ENCODE peak calls at places on chromosome 14, in nine cellular contexts. One of them, this sample, is unnamed.

GRCh38 chr14:75884198-75884611 is 97.6 kb downstream of the TGFB3 start:
- DNase-seq in GM04504: peak
- DNase-seq in body of pancreas: no peak
- DNase-seq in activated CD4-positive, alpha-beta T cell treated with anti-CD3 and anti-CD28 coated beads for 4 hours: no peak
- DNase-seq in CD4-positive, alpha-beta T cell: no peak
- DNase-seq in osteocyte: peak
- DNase-seq in activated naive CD8-positive, alpha-beta T cell treated with anti-CD3 and anti-CD28 coated beads, Interleukin-2, amount 50 U/mL, for 24 hours: no peak
- DNase-seq in T follicular helper cell: no peak
- DNase-seq in activated B cell treated with CpG ODN at 0.5 μM for 24 hours: no peak
- DNase-seq in this sample: no peak

GRCh38 chr14:95519699-95520098 is 3.2 kb upstream of the SYNE3 start:
- DNase-seq in GM04504: peak
- DNase-seq in body of pancreas: peak
- DNase-seq in activated CD4-positive, alpha-beta T cell treated with anti-CD3 and anti-CD28 coated beads for 4 hours: peak
- DNase-seq in CD4-positive, alpha-beta T cell: peak
- DNase-seq in osteocyte: no peak
- DNase-seq in activated naive CD8-positive, alpha-beta T cell treated with anti-CD3 and anti-CD28 coated beads, Interleukin-2, amount 50 U/mL, for 24 hours: peak
- DNase-seq in T follicular helper cell: peak
- DNase-seq in activated B cell treated with CpG ODN at 0.5 μM for 24 hours: no peak
- DNase-seq in this sample: no peak

GRCh38 chr14:73726025-73726961 is 12.1 kb upstream of the PNMA1 start:
- DNase-seq in GM04504: no peak
- DNase-seq in body of pancreas: no peak
- DNase-seq in activated CD4-positive, alpha-beta T cell treated with anti-CD3 and anti-CD28 coated beads for 4 hours: no peak
- DNase-seq in CD4-positive, alpha-beta T cell: no peak
- DNase-seq in osteocyte: peak
- DNase-seq in activated naive CD8-positive, alpha-beta T cell treated with anti-CD3 and anti-CD28 coated beads, Interleukin-2, amount 50 U/mL, for 24 hours: no peak
- DNase-seq in T follicular helper cell: no peak
- DNase-seq in activated B cell treated with CpG ODN at 0.5 μM for 24 hours: no peak
- DNase-seq in this sample: peak

GRCh38 chr14:75928587-75929230 is 53.1 kb downstream of the TGFB3 start:
- DNase-seq in GM04504: no peak
- DNase-seq in body of pancreas: no peak
- DNase-seq in activated CD4-positive, alpha-beta T cell treated with anti-CD3 and anti-CD28 coated beads for 4 hours: no peak
- DNase-seq in CD4-positive, alpha-beta T cell: no peak
- DNase-seq in osteocyte: no peak
- DNase-seq in activated naive CD8-positive, alpha-beta T cell treated with anti-CD3 and anti-CD28 coated beads, Interleukin-2, amount 50 U/mL, for 24 hours: no peak
- DNase-seq in T follicular helper cell: no peak
- DNase-seq in activated B cell treated with CpG ODN at 0.5 μM for 24 hours: no peak
- DNase-seq in this sample: no peak

GRCh38 chr14:68470361-68470760 is 322.5 kb downstream of the ZFP36L1 start:
- DNase-seq in GM04504: no peak
- DNase-seq in body of pancreas: no peak
- DNase-seq in activated CD4-positive, alpha-beta T cell treated with anti-CD3 and anti-CD28 coated beads for 4 hours: no peak
- DNase-seq in CD4-positive, alpha-beta T cell: no peak
- DNase-seq in osteocyte: no peak
- DNase-seq in activated naive CD8-positive, alpha-beta T cell treated with anti-CD3 and anti-CD28 coated beads, Interleukin-2, amount 50 U/mL, for 24 hours: no peak
- DNase-seq in T follicular helper cell: no peak
- DNase-seq in activated B cell treated with CpG ODN at 0.5 μM for 24 hours: no peak
- DNase-seq in this sample: no peak

GRCh38 chr14:23056257-23056955 is 914 bp downstream of the CDH24 start:
- DNase-seq in GM04504: no peak
- DNase-seq in body of pancreas: peak
- DNase-seq in activated CD4-positive, alpha-beta T cell treated with anti-CD3 and anti-CD28 coated beads for 4 hours: peak
- DNase-seq in CD4-positive, alpha-beta T cell: peak
- DNase-seq in osteocyte: no peak
- DNase-seq in activated naive CD8-positive, alpha-beta T cell treated with anti-CD3 and anti-CD28 coated beads, Interleukin-2, amount 50 U/mL, for 24 hours: peak
- DNase-seq in T follicular helper cell: peak
- DNase-seq in activated B cell treated with CpG ODN at 0.5 μM for 24 hours: peak
- DNase-seq in this sample: peak

GRCh38 chr14:72715215-72715909 is 178.5 kb downstream of the DPF3 start:
- DNase-seq in GM04504: no peak
- DNase-seq in body of pancreas: no peak
- DNase-seq in activated CD4-positive, alpha-beta T cell treated with anti-CD3 and anti-CD28 coated beads for 4 hours: no peak
- DNase-seq in CD4-positive, alpha-beta T cell: no peak
- DNase-seq in osteocyte: no peak
- DNase-seq in activated naive CD8-positive, alpha-beta T cell treated with anti-CD3 and anti-CD28 coated beads, Interleukin-2, amount 50 U/mL, for 24 hours: peak
- DNase-seq in T follicular helper cell: no peak
- DNase-seq in activated B cell treated with CpG ODN at 0.5 μM for 24 hours: no peak
- DNase-seq in this sample: no peak

GRCh38 chr14:90538095-90538494 is 141.3 kb downstream of the CALM1 start:
- DNase-seq in GM04504: no peak
- DNase-seq in body of pancreas: no peak
- DNase-seq in activated CD4-positive, alpha-beta T cell treated with anti-CD3 and anti-CD28 coated beads for 4 hours: no peak
- DNase-seq in CD4-positive, alpha-beta T cell: no peak
- DNase-seq in osteocyte: no peak
- DNase-seq in activated naive CD8-positive, alpha-beta T cell treated with anti-CD3 and anti-CD28 coated beads, Interleukin-2, amount 50 U/mL, for 24 hours: no peak
- DNase-seq in T follicular helper cell: no peak
- DNase-seq in activated B cell treated with CpG ODN at 0.5 μM for 24 hours: no peak
- DNase-seq in this sample: no peak

GRCh38 chr14:61563162-61563511 is 132.2 kb upstream of the HIF1A start:
- DNase-seq in GM04504: no peak
- DNase-seq in body of pancreas: peak
- DNase-seq in activated CD4-positive, alpha-beta T cell treated with anti-CD3 and anti-CD28 coated beads for 4 hours: no peak
- DNase-seq in CD4-positive, alpha-beta T cell: no peak
- DNase-seq in osteocyte: no peak
- DNase-seq in activated naive CD8-positive, alpha-beta T cell treated with anti-CD3 and anti-CD28 coated beads, Interleukin-2, amount 50 U/mL, for 24 hours: no peak
- DNase-seq in T follicular helper cell: no peak
- DNase-seq in activated B cell treated with CpG ODN at 0.5 μM for 24 hours: no peak
- DNase-seq in this sample: no peak

GRCh38 chr14:67413806-67414769 is 2.1 kb upstream of the PLEK2 start:
- DNase-seq in GM04504: peak
- DNase-seq in body of pancreas: no peak
- DNase-seq in activated CD4-positive, alpha-beta T cell treated with anti-CD3 and anti-CD28 coated beads for 4 hours: peak
- DNase-seq in CD4-positive, alpha-beta T cell: no peak
- DNase-seq in osteocyte: no peak
- DNase-seq in activated naive CD8-positive, alpha-beta T cell treated with anti-CD3 and anti-CD28 coated beads, Interleukin-2, amount 50 U/mL, for 24 hours: peak
- DNase-seq in T follicular helper cell: no peak
- DNase-seq in activated B cell treated with CpG ODN at 0.5 μM for 24 hours: no peak
- DNase-seq in this sample: no peak